ENCODE peak calls at places on chromosomes 16 and 17, in six cellular contexts. X, S, B, A, U and V are unnamed samples.

GRCh38 chr17:5837055-5837491 is 233.1 kb upstream of the WSCD1 start:
- DNase-seq in B (peak; percentile 81), A (no peak), U (no peak), S (no peak), X (no peak), V (peak; percentile 43)

GRCh38 chr16:2475413-2476344 is 752 bp downstream of the TBC1D24 start:
- DNase-seq in B (no peak), A (peak; percentile 76), S (no peak), X (no peak), U (no peak), V (peak; percentile 52)

GRCh38 chr17:51721711-51722110 is 436.8 kb downstream of the CA10 start:
- DNase-seq in B (no peak), A (no peak), S (no peak), U (no peak), X (no peak), V (no peak)

GRCh38 chr17:61139219-61139618 is 260.4 kb upstream of the TBX2 start:
- DNase-seq in X (no peak), B (no peak), S (peak; percentile 83), U (no peak), A (no peak), V (peak; percentile 64)

GRCh38 chr17:79993390-79994221 is 42.1 kb downstream of the TBC1D16 start:
- DNase-seq in B (peak; percentile 92), U (no peak), A (peak; percentile 88), S (peak; percentile 98), X (peak; percentile 85), V (peak; percentile 94)

GRCh38 chr17:14784997-14785696 is 480.0 kb downstream of the PMP22 start:
- DNase-seq in B (no peak), A (peak; percentile 85), S (no peak), U (no peak), X (no peak), V (no peak)

GRCh38 chr16:83802135-83802534 is 5.6 kb upstream of the HSBP1 start:
- DNase-seq in B (no peak), U (no peak), A (no peak), S (peak; percentile 81), X (no peak), V (peak; percentile 83)

GRCh38 chr17:65037157-65037556 is 19.4 kb downstream of the GNA13 start:
- DNase-seq in S (no peak), X (no peak), U (no peak), B (no peak), A (no peak), V (no peak)

GRCh38 chr16:3461120-3461519 is 17.6 kb downstream of the NAA60 start:
- DNase-seq in B (no peak), S (no peak), U (no peak), X (no peak), A (peak; percentile 66), V (no peak)

GRCh38 chr17:59846391-59847165 is 46.2 kb downstream of the TUBD1 start:
- DNase-seq in S (peak; percentile 86), A (peak; percentile 69), B (no peak), U (no peak), X (no peak), V (peak; percentile 66)

GRCh38 chr17:78394209-78394608 is 15.8 kb downstream of the PGS1 start:
- DNase-seq in U (no peak), S (no peak), X (no peak), A (no peak), B (no peak), V (no peak)

GRCh38 chr17:78391843-78392242 is 13.4 kb downstream of the PGS1 start:
- DNase-seq in X (no peak), S (peak; percentile 45), U (no peak), A (no peak), B (no peak), V (peak; percentile 64)

GRCh38 chr17:78390241-78391050 is 12.0 kb downstream of the PGS1 start:
- DNase-seq in X (no peak), U (no peak), S (peak; percentile 94), B (no peak), A (peak; percentile 90), V (peak; percentile 77)

GRCh38 chr17:78391051-78391431 is 12.6 kb downstream of the PGS1 start:
- DNase-seq in X (no peak), A (no peak), U (no peak), S (no peak), B (no peak), V (no peak)

DNA sequence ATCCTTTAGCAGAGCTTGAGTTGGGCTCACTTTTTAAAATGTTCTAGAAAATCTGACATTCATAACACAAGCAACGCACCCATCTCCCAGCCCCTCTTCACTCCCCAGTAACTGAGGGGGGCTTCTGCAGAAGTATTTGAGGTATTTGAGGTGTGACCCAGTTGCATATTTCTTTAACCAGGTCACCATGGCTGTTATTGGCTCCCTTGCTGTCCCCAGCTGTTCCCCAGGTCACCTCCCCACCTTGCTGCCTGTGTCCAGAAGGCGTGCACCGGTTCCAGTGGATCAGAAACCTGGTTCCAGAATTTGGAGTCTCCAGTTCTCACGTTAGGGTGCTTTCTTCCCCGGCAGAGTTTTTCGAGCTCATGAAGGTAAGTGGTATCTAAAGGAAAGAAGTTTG is 13.8 kb downstream of the PGS1 start:
- DNase-seq in S (no peak), U (no peak), A (peak; percentile 68), B (no peak), X (no peak), V (no peak)
- H3K4me1 ChIP-seq in S (peaks cover 38% of the 10 kb centered on the region), U (peaks cover 40% of the 10 kb centered on the region), A (no peaks in the 10 kb centered on the region), B (peaks cover 26% of the 10 kb centered on the region), X (peaks cover 84% of the 10 kb centered on the region), V (peaks cover 36% of the 10 kb centered on the region)

GRCh38 chr16:10561425-10561824 is 19.0 kb downstream of the EMP2 start:
- DNase-seq in S (no peak), U (no peak), A (no peak), B (no peak), X (no peak), V (no peak)

GRCh38 chr16:10561001-10561400 is 19.4 kb downstream of the EMP2 start:
- DNase-seq in X (no peak), A (no peak), B (no peak), U (no peak), S (no peak), V (no peak)

GRCh38 chr16:10557750-10558149 is 22.6 kb downstream of the EMP2 start:
- DNase-seq in X (no peak), A (no peak), U (no peak), S (no peak), B (no peak), V (no peak)

GRCh38 chr16:10558305-10558704 is 22.1 kb downstream of the EMP2 start:
- DNase-seq in B (no peak), U (peak; percentile 22), X (no peak), A (no peak), S (no peak), V (no peak)

DNA sequence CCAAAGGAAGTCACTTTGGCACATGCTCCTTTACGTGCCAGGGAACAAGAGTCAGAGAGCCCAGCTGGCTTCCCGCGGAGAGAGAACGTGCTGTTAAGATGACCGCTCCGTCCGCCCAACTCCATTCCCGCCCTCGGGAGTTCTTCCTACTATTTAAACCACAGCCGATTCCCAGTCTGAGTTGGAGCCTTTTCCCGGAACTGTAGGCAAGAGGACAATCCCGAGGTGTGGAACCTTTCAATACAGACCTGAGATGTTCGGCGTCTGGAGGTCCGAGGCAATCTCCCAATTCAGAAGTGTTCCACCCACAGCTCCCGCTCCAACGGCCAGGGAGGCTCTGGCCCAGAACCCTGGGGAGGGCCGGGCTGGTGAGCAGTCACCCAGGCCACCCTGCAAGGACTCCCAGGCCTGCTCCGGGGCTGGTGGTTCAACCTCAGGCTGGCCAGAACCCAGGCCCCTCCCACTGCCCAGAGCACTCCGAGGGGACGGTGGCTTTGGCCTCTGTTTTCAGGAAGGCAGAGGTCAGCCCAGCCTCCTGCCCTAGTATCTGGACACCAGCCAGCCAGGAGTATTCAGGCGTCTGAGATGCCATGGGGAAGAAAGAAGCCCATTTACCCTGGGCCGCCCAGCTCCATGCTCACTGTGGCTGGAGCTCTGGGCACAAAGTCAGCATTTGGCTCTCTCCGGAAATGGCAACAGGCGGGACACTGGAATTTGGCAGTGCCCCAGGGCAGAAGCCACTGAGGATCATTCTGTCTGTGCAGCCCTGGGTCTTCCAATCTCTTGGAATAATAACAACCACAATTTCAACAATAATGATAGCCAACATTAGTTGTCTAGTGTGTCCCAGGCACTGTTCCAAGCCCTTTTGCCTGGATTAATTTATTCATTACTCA is 21.4 kb downstream of the EMP2 start:
- DNase-seq in S (peak; percentile 59), A (no peak), U (peak; percentile 68), B (no peak), X (peak; percentile 68), V (no peak)
- H3K4me3 ChIP-seq in S (peak overlapping the region; percentile 44), A (no peak overlapping the region), U (peak overlapping the region; percentile 57), B (no peak overlapping the region), X (peak overlapping the region; percentile 37), V (peak overlapping the region; percentile 77)

GRCh38 chr17:4586043-4586442 is 1.7 kb downstream of the SMTNL2 start:
- DNase-seq in U (no peak), B (no peak), A (no peak), X (no peak), S (no peak), V (no peak)

GRCh38 chr17:4587195-4587594 is 2.9 kb downstream of the SMTNL2 start:
- DNase-seq in A (no peak), X (no peak), S (no peak), B (no peak), U (no peak), V (no peak)

GRCh38 chr17:4588862-4589625 is 4.7 kb downstream of the SMTNL2 start:
- DNase-seq in S (no peak), B (no peak), X (no peak), A (no peak), U (no peak), V (no peak)

GRCh38 chr17:4588391-4588790 is 4.1 kb downstream of the SMTNL2 start:
- DNase-seq in X (no peak), U (no peak), S (no peak), A (peak; percentile 60), B (no peak), V (no peak)

DNA sequence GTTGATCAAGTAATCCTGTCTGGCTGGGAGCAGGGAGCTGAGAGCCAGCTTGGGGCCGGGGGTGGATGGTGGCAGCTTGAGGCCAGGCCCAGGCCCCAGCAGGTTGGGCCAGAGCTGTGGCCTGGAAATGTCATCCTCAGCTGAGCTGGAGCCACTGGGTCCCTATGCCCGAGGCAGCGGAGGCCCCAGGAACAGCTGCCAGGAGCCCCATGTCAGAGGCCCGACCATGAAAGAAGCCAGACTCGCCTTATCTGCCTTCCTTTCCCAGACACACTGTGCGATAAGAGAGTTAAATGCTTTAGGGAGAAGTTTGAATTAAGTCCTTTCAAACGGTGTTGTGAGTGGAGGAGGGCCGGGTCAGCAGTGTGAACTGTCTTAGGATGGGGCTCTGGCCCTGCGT is 3.5 kb downstream of the SMTNL2 start:
- DNase-seq in A (no peak), X (no peak), B (no peak), U (no peak), S (no peak), V (no peak)
- H3K27me3 ChIP-seq in A (peaks cover 45% of the 10 kb centered on the region), X (peaks cover 31% of the 10 kb centered on the region), B (peaks cover 45% of the 10 kb centered on the region), U (no peaks in the 10 kb centered on the region), S (peaks cover 26% of the 10 kb centered on the region), V (peaks cover 43% of the 10 kb centered on the region)

GRCh38 chr16:67713647-67714273 is 5.4 kb downstream of the GFOD2 start:
- DNase-seq in U (no peak), S (no peak), A (no peak), B (no peak), X (no peak), V (no peak)

GRCh38 chr16:67714522-67714921 is 4.6 kb downstream of the GFOD2 start:
- DNase-seq in U (no peak), X (no peak), A (no peak), S (no peak), B (no peak), V (no peak)

GRCh38 chr16:67718668-67719047 is 458 bp downstream of the GFOD2 start:
- DNase-seq in X (no peak), A (no peak), S (no peak), U (no peak), B (no peak), V (no peak)

GRCh38 chr16:67719048-67719777 is at the start of gene GFOD2:
- DNase-seq in S (peak; percentile 93), U (peak; percentile 81), B (peak; percentile 92), A (peak; percentile 99), X (peak; percentile 96), V (peak; percentile 99)

GRCh38 chr16:67716097-67716496 is 3.0 kb downstream of the GFOD2 start:
- DNase-seq in S (no peak), U (no peak), A (no peak), X (no peak), B (no peak), V (no peak)
- H3K4me1 ChIP-seq in S (peaks cover 4% of the 10 kb centered on the region), U (peaks cover 27% of the 10 kb centered on the region), A (no peaks in the 10 kb centered on the region), X (peaks cover 20% of the 10 kb centered on the region), B (peaks cover 3% of the 10 kb centered on the region), V (peaks cover 23% of the 10 kb centered on the region)